ENCODE peak calls at places on chromosomes 16 and 17, in seven cellular contexts. A is HCT116, I is SK-N-SH, T is GM12878, S is HepG2, C is H1, U is K562. G is an unnamed sample.

GRCh38 chr16:85759631-85760419 is 8.9 kb upstream of the C16orf74 start:
- DNase-seq in A (no peak), I (no peak), T (no peak), S (no peak), C (peak), U (peak), G (peak)

GRCh38 chr16:28156031-28156680 is 55.6 kb downstream of the XPO6 start:
- DNase-seq in A (no peak), I (no peak), T (no peak), S (no peak), C (no peak), U (no peak), G (no peak)

GRCh38 chr17:81035389-81036127 is 607 bp downstream of the BAIAP2 start:
- DNase-seq in A (no peak), I (no peak), T (no peak), S (no peak), C (peak), U (peak), G (peak)

GRCh38 chr16:424033-424622 is 1.3 kb upstream of the RAB11FIP3 start:
- DNase-seq in A (no peak), I (no peak), T (no peak), S (peak), C (no peak), U (no peak), G (no peak)

GRCh38 chr16:88532434-88533241 is 37.6 kb upstream of the ZC3H18 start:
- DNase-seq in A (no peak), I (no peak), T (no peak), S (no peak), C (no peak), U (no peak), G (no peak)

GRCh38 chr16:26645629-26646028 is 421.1 kb upstream of the C16orf82 start:
- DNase-seq in A (no peak), I (peak), T (no peak), S (no peak), C (peak), U (peak), G (no peak)

GRCh38 chr17:81922566-81923301 is 4.8 kb upstream of the SIRT7 start:
- DNase-seq in A (no peak), I (no peak), T (no peak), S (no peak), C (no peak), U (no peak), G (no peak)

GRCh38 chr17:77445030-77445907 is 304.5 kb downstream of the SEC14L1 start:
- DNase-seq in A (no peak), I (no peak), T (peak), S (no peak), C (no peak), U (no peak), G (no peak)

GRCh38 chr17:9676084-9676483 is 30.8 kb downstream of the USP43 start:
- DNase-seq in A (no peak), I (no peak), T (no peak), S (peak), C (no peak), U (no peak), G (peak)

GRCh38 chr17:36198831-36199465 is 2.4 kb upstream of the CCL3L1 start:
- DNase-seq in A (no peak), I (no peak), T (no peak), S (no peak), C (peak), U (no peak), G (no peak)

GRCh38 chr16:83728518-83728917 is 79.3 kb upstream of the HSBP1 start:
- DNase-seq in A (no peak), I (no peak), T (no peak), S (no peak), C (no peak), U (no peak), G (peak)

GRCh38 chr16:76583466-76583865 is 306.3 kb downstream of the CNTNAP4 start:
- DNase-seq in A (no peak), I (peak), T (no peak), S (no peak), C (no peak), U (no peak), G (no peak)

GRCh38 chr16:17784073-17784472 is 313.3 kb upstream of the XYLT1 start:
- DNase-seq in A (no peak), I (no peak), T (no peak), S (peak), C (no peak), U (peak), G (peak)

GRCh38 chr17:34386925-34387550 is 24.0 kb upstream of the CCL1 start:
- DNase-seq in A (no peak), I (no peak), T (no peak), S (no peak), C (no peak), U (no peak), G (no peak)

GRCh38 chr16:66115373-66115772 is 251.1 kb upstream of the CDH5 start:
- DNase-seq in A (no peak), I (no peak), T (no peak), S (no peak), C (no peak), U (peak), G (no peak)

GRCh38 chr17:82126479-82127314 is 28.7 kb upstream of the FASN start:
- DNase-seq in A (no peak), I (peak), T (no peak), S (no peak), C (no peak), U (no peak), G (no peak)

GRCh38 chr17:59001158-59001814 is 105.4 kb downstream of the TRIM37 start:
- DNase-seq in A (no peak), I (no peak), T (peak), S (no peak), C (no peak), U (peak), G (no peak)

GRCh38 chr17:63442074-63442473 is 4.0 kb downstream of the CYB561 start:
- DNase-seq in A (no peak), I (peak), T (no peak), S (no peak), C (no peak), U (no peak), G (no peak)

GRCh38 chr16:53207810-53208752 is 153.3 kb downstream of the CHD9 start:
- DNase-seq in A (peak), I (peak), T (peak), S (peak), C (peak), U (peak), G (peak)

GRCh38 chr17:21194688-21195087 is 19.3 kb downstream of the TMEM11 start:
- DNase-seq in A (no peak), I (peak), T (no peak), S (no peak), C (no peak), U (no peak), G (no peak)

GRCh38 chr17:59786536-59787319 is 79.3 kb downstream of the VMP1 start:
- DNase-seq in A (peak), I (peak), T (peak), S (peak), C (no peak), U (peak), G (peak)

GRCh38 chr17:4672726-4673125 is 31.2 kb downstream of the PELP1 start:
- DNase-seq in A (no peak), I (no peak), T (no peak), S (no peak), C (no peak), U (no peak), G (no peak)

GRCh38 chr16:74064120-74064735 is 232.4 kb upstream of the PSMD7 start:
- DNase-seq in A (no peak), I (peak), T (no peak), S (no peak), C (no peak), U (no peak), G (no peak)

GRCh38 chr16:48622456-48623303 is 12.7 kb upstream of the N4BP1 start:
- DNase-seq in A (no peak), I (no peak), T (no peak), S (no peak), C (no peak), U (no peak), G (no peak)

GRCh38 chr17:75842963-75843576 is 1.1 kb downstream of the UNC13D start:
- DNase-seq in A (no peak), I (no peak), T (no peak), S (no peak), C (no peak), U (peak), G (no peak)

DNA sequence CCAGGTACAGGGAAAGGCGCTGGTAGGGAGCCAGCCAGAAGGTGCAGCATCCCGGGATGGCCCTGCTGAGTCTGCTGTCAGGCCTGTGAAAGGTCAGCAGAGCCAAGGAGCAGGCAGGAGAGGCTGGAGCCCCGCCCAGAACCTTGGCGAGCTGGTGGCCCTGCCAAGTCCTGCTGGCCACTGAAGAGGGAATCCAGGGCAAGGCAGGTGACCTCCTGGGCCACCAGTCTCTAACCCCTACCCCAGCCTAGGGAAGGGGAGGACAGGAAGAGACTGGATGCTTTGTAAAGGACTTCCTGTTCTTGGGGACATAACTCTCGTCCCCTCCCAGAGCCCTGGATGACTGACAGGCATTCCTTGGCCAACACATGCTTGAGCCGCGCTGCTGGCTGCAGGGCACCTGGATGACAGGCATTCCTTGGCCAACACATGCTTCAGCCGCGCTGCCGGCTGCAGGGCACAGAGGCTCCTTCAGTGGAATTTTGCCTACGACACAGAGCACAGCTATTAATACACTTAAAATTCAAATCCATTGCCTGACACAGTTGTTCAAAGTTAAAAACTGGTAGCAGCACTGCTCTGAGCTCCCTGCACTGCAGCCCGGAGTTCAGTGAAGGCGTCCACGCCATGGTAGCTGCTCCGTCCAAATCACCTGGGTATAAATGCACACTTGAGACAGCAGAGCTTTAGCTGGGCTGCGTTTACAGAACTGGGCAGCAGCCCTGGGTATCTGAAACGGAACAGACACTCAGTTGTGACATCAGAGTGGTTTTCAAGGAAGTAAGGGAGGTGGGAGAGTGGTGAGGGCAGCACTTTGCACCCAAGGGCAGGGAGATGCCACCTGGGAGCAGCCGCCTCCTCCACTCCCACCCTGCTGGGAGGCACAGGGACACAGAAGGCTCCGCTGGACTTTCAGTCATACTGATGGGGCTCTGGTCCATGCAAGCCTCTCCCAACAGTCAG is 2.0 kb upstream of the BRICD5 start:
- DNase-seq in A (no peak), I (no peak), T (no peak), S (no peak), C (no peak), U (no peak), G (peak)
- TF ChIP-seq JUND in A (no peak), I (no peak), T (no peak), S (no peak), C (no peak), U (no peak), G (no peak)

DNA sequence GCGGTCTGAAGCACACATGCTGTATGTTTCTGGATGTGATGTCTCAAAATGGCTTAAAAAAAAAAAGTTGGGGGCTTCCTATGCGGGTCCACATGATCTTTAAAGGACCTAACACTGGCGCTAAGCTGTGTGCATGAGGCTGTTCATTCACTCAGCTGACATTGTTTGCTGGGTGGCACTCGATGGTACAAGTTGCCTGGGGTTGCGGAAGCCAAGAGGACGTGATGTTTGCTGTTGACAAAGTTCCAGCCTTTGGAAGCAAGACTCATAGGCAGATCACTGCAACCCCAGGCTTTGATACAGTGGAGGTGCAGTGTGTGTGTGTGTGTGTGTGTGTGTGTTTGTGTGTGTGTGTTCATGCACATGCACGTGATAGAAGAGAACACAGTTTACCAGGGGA is 29.5 kb upstream of the DNAI2 start:
- DNase-seq in A (no peak), I (no peak), T (no peak), S (no peak), C (no peak), U (no peak), G (no peak)
- TF ChIP-seq JUND in A (no peak), I (no peak), T (no peak), S (no peak), C (no peak), U (no peak), G (no peak)

GRCh38 chr16:46844771-46845170 is 13.8 kb upstream of the C16orf87 start:
- DNase-seq in A (no peak), I (no peak), T (no peak), S (no peak), C (peak), U (no peak), G (no peak)
- TF ChIP-seq JUND in A (no peak), I (no peak), T (no peak), S (no peak), C (no peak), U (no peak), G (no peak)

GRCh38 chr17:37490022-37490587 is 414 bp downstream of the DUSP14 start:
- DNase-seq in A (no peak), I (peak), T (no peak), S (peak), C (peak), U (no peak), G (peak)
- TF ChIP-seq JUND in A (no peak), I (no peak), T (no peak), S (no peak), C (no peak), U (no peak), G (no peak)

GRCh38 chr16:70473446-70474319 is 19.3 kb downstream of the FCSK start:
- DNase-seq in A (no peak), I (peak), T (no peak), S (no peak), C (no peak), U (no peak), G (no peak)

GRCh38 chr16:70468776-70469525 is 14.6 kb downstream of the FCSK start:
- DNase-seq in A (no peak), I (no peak), T (no peak), S (no peak), C (no peak), U (no peak), G (no peak)

GRCh38 chr16:70472786-70473433 is 18.5 kb downstream of the FCSK start:
- DNase-seq in A (no peak), I (no peak), T (no peak), S (no peak), C (no peak), U (no peak), G (no peak)

GRCh38 chr16:70470141-70470926 is 15.9 kb downstream of the FCSK start:
- DNase-seq in A (no peak), I (no peak), T (no peak), S (no peak), C (no peak), U (no peak), G (no peak)

DNA sequence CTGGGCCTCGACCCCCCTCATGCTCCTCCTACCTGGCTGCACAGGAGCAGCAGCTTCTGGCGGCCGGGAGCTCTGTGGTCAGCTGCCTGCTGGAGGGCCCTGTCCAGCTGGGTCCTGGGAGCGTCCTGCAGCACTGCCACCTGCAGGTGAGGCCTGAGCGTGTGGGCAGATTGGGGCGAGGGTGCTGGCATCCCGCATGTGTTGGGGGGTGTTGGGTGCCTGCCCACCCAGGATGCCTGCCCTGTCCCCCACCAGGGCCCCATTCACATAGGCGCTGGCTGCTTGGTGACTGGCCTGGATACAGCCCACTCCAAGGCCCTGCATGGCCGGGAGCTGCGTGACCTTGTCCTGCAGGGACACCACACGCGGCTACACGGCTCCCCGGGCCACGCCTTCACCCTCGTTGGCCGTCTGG is 16.5 kb downstream of the FCSK start:
- DNase-seq in A (no peak), I (peak), T (no peak), S (peak), C (peak), U (peak), G (peak)
- TF ChIP-seq JUND in A (no peak), I (no peak), T (no peak), S (no peak), C (no peak), U (no peak), G (no peak)

GRCh38 chr17:50893183-50893993 is 27.2 kb upstream of the TOB1 start:
- DNase-seq in A (peak), I (no peak), T (no peak), S (peak), C (no peak), U (no peak), G (no peak)
- TF ChIP-seq JUND in A (peak), I (no peak), T (no peak), S (peak), C (no peak), U (no peak), G (no peak)

DNA sequence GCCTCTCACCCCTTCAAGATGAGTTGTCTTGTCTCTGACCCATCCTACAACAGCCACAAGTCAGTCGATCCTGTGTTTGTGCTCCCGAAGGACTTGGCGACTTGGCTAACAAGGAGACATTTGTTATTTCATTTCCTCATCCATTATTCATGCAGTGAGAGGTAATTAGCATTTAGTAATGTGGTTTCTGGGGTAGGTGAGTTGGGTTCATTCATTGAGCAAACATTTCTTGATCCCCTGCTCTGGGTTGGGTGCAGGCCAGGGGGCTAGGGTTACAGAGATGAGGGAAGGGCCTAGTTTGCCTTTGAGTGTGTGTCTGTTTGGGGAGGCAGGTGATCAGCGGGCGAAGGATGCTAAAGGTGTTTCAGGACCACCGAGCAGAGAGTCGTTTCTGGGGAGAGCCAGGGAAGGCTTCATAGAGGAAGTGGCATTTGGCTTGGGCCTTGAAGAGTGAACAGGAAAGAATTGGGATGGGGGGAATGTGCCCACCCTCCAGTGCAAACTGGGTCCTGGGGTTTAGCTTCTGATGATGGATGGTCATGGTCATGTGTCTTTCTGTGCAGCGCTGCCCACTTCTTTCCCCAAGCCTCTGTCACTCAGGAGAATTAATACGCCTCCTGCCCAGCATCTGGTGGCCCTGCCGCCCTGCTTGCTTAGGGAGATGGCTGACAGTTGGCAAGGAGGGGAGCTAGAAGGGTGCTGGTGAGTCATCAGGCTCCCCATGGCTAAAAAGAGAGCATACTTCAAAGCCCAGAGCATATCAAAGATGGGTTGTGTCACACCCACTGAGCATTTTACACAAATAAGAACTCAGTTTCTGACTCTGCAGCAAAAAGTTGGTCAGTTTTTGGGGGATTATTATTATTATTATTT is 38.5 kb downstream of the MSI2 start:
- DNase-seq in A (peak), I (peak), T (no peak), S (peak), C (no peak), U (peak), G (no peak)
- TF ChIP-seq JUND in A (peak), I (no peak), T (no peak), S (no peak), C (no peak), U (peak), G (no peak)

G was measured in T47D.